ENCODE peak calls at places on chromosomes 13 and 19, in six cellular contexts. E, D, N, R, G and Y are unnamed samples.

GRCh38 chr13:20170931-20171330 is 10.1 kb upstream of the GJA3 start:
- DNase-seq in E (no peak), N (no peak), D (no peak), R (no peak), G (no peak), Y (no peak)

GRCh38 chr19:1026189-1027019 is at the start of gene CNN2:
- DNase-seq in R (peak), N (peak), E (peak), D (peak), G (peak), Y (peak)

GRCh38 chr13:32262165-32262564 is 53.0 kb downstream of the ZAR1L start:
- DNase-seq in E (no peak), R (no peak), N (no peak), D (no peak), G (no peak), Y (no peak)

GRCh38 chr19:43502419-43502976 is 2.0 kb downstream of the PHLDB3 start:
- DNase-seq in N (no peak), R (no peak), D (no peak), G (no peak), E (no peak), Y (no peak)

GRCh38 chr13:21849323-21849722 is 178.4 kb downstream of the FGF9 start:
- DNase-seq in E (no peak), D (no peak), G (peak), N (no peak), R (no peak), Y (peak)

GRCh38 chr13:71758823-71759222 is 108.2 kb downstream of the DACH1 start:
- DNase-seq in N (no peak), G (peak), E (no peak), D (no peak), R (no peak), Y (no peak)

GRCh38 chr13:62125451-62125850 is 709.8 kb upstream of the PCDH20 start:
- DNase-seq in G (no peak), N (no peak), E (no peak), D (no peak), R (no peak), Y (no peak)

GRCh38 chr13:75505966-75506365 is 24.0 kb upstream of the TBC1D4 start:
- DNase-seq in G (no peak), D (no peak), E (no peak), R (no peak), N (no peak), Y (no peak)

GRCh38 chr13:38866649-38867048 is 124.0 kb downstream of the STOML3 start:
- DNase-seq in D (no peak), E (no peak), R (no peak), N (no peak), G (no peak), Y (peak)

GRCh38 chr13:109203587-109203986 is 574.2 kb downstream of the MYO16 start:
- DNase-seq in R (no peak), N (no peak), D (no peak), E (no peak), G (no peak), Y (no peak)

GRCh38 chr13:92196566-92197256 is 798.3 kb downstream of the GPC5 start:
- DNase-seq in N (no peak), E (no peak), G (no peak), R (no peak), D (no peak), Y (no peak)

GRCh38 chr19:43470288-43470687 is 4.9 kb upstream of the LYPD3 start:
- DNase-seq in G (no peak), E (no peak), R (no peak), N (no peak), D (no peak), Y (no peak)

GRCh38 chr13:99258210-99258860 is at the start of gene GPR18:
- DNase-seq in G (no peak), N (no peak), E (no peak), R (no peak), D (no peak), Y (peak)

GRCh38 chr13:88031980-88032562 is 360.9 kb downstream of the SLITRK5 start:
- DNase-seq in N (no peak), E (no peak), R (no peak), D (no peak), G (no peak), Y (no peak)

GRCh38 chr19:14404322-14404721 is 14.8 kb downstream of the DDX39A start:
- DNase-seq in D (no peak), R (no peak), G (no peak), N (no peak), E (no peak), Y (no peak)

GRCh38 chr13:80214521-80214941 is 126.4 kb downstream of the SPRY2 start:
- DNase-seq in R (no peak), N (no peak), G (peak), E (no peak), D (no peak), Y (no peak)

GRCh38 chr13:34571716-34572115 is 370.4 kb upstream of the NBEA start:
- DNase-seq in D (no peak), N (no peak), G (no peak), E (no peak), R (no peak), Y (no peak)

GRCh38 chr13:87972568-87972967 is 301.4 kb downstream of the SLITRK5 start:
- DNase-seq in D (no peak), G (no peak), R (no peak), E (no peak), N (no peak), Y (no peak)

GRCh38 chr13:34357435-34358232 is 539.7 kb downstream of the RFC3 start:
- DNase-seq in R (peak), D (no peak), N (no peak), E (no peak), G (no peak), Y (no peak)

GRCh38 chr13:28755546-28755870 is 36.7 kb upstream of the SLC46A3 start:
- DNase-seq in R (no peak), D (no peak), G (no peak), E (no peak), N (no peak), Y (no peak)

GRCh38 chr13:35979378-35979911 is 151.7 kb downstream of the DCLK1 start:
- DNase-seq in R (peak), G (peak), D (peak), E (peak), N (peak), Y (no peak)

GRCh38 chr19:7993560-7993959 is 11.9 kb downstream of the ELAVL1 start:
- DNase-seq in R (no peak), D (no peak), G (no peak), N (no peak), E (peak), Y (no peak)

GRCh38 chr19:23957660-23958281 is 43.1 kb downstream of the ZNF726 start:
- DNase-seq in N (no peak), G (no peak), D (no peak), E (peak), R (no peak), Y (no peak)

GRCh38 chr19:58566989-58567388 is 6.1 kb downstream of the MZF1 start:
- DNase-seq in N (no peak), D (no peak), E (peak), R (no peak), G (no peak), Y (no peak)

GRCh38 chr19:1300744-1301490 is 15.2 kb downstream of the EFNA2 start:
- DNase-seq in G (no peak), D (no peak), N (no peak), E (no peak), R (no peak), Y (no peak)

GRCh38 chr19:51078104-51078503 is 4.6 kb downstream of the KLK14 start:
- DNase-seq in R (no peak), D (no peak), G (no peak), E (no peak), N (no peak), Y (no peak)

GRCh38 chr13:76884571-76885202 is 1.5 kb downstream of the KCTD12 start:
- DNase-seq in E (peak), G (peak), N (no peak), D (peak), R (no peak), Y (no peak)

GRCh38 chr13:48783181-48783630 is 129.5 kb downstream of the CYSLTR2 start:
- DNase-seq in D (peak), N (peak), R (peak), E (peak), G (peak), Y (no peak)

GRCh38 chr19:29370276-29370675 is 155.5 kb upstream of the VSTM2B start:
- DNase-seq in D (no peak), G (no peak), E (no peak), R (no peak), N (no peak), Y (no peak)

GRCh38 chr13:99484405-99484981 is 16.8 kb upstream of the TM9SF2 start:
- DNase-seq in D (no peak), G (no peak), E (no peak), N (no peak), R (no peak), Y (no peak)

GRCh38 chr19:30367001-30367400 is 5.2 kb upstream of the ZNF536 start:
- DNase-seq in G (no peak), N (no peak), E (peak), D (no peak), R (no peak), Y (no peak)

GRCh38 chr13:90690458-90691063 is 656.9 kb upstream of the MIR17HG start:
- DNase-seq in G (no peak), E (no peak), R (no peak), N (no peak), D (no peak), Y (no peak)

GRCh38 chr13:52851153-52851962 is 2.9 kb upstream of the PCDH8 start:
- DNase-seq in D (peak), E (peak), N (peak), R (peak), G (peak), Y (no peak)

GRCh38 chr19:35703343-35703742 is 1.0 kb upstream of the ZBTB32 start:
- DNase-seq in R (no peak), D (no peak), E (no peak), N (no peak), G (no peak), Y (no peak)

GRCh38 chr19:1106841-1107654 is 3.3 kb downstream of the GPX4 start:
- DNase-seq in D (peak), G (peak), N (no peak), R (no peak), E (peak), Y (no peak)

GRCh38 chr19:16571283-16571682 is 932 bp downstream of the SLC35E1 start:
- DNase-seq in D (no peak), R (no peak), E (peak), G (no peak), N (no peak), Y (peak)

GRCh38 chr13:41054212-41054877 is 7.0 kb upstream of the WBP4 start:
- DNase-seq in N (no peak), R (no peak), E (no peak), D (peak), G (peak), Y (peak)

GRCh38 chr19:39410620-39411005 is 1.9 kb upstream of the PLEKHG2 start:
- DNase-seq in R (no peak), E (no peak), D (peak), N (no peak), G (peak), Y (no peak)

GRCh38 chr13:44843403-44843802 is 145.9 kb downstream of the NUFIP1 start:
- DNase-seq in E (no peak), D (no peak), G (no peak), R (no peak), N (no peak), Y (no peak)

GRCh38 chr19:20035935-20036334 is 3.4 kb downstream of the ZNF682 start:
- DNase-seq in G (no peak), E (no peak), N (no peak), D (no peak), R (no peak), Y (no peak)

GRCh38 chr19:20039203-20039723 is at the start of gene ZNF682:
- DNase-seq in E (peak), R (peak), N (peak), D (peak), G (peak), Y (peak)

GRCh38 chr19:20038358-20039202 is 725 bp downstream of the ZNF682 start:
- DNase-seq in D (no peak), R (no peak), N (no peak), E (no peak), G (no peak), Y (peak)
- H3K4me3 ChIP-seq in D (peak), R (peak), N (peak), E (peak), G (peak), Y (peak)

GRCh38 chr13:51825165-51825592 is 19.8 kb downstream of the TMEM272 start:
- DNase-seq in G (no peak), R (no peak), E (no peak), N (no peak), D (no peak), Y (peak)
- H3K4me3 ChIP-seq in G (no peak), R (no peak), E (no peak), N (no peak), D (no peak), Y (peak)

DNA sequence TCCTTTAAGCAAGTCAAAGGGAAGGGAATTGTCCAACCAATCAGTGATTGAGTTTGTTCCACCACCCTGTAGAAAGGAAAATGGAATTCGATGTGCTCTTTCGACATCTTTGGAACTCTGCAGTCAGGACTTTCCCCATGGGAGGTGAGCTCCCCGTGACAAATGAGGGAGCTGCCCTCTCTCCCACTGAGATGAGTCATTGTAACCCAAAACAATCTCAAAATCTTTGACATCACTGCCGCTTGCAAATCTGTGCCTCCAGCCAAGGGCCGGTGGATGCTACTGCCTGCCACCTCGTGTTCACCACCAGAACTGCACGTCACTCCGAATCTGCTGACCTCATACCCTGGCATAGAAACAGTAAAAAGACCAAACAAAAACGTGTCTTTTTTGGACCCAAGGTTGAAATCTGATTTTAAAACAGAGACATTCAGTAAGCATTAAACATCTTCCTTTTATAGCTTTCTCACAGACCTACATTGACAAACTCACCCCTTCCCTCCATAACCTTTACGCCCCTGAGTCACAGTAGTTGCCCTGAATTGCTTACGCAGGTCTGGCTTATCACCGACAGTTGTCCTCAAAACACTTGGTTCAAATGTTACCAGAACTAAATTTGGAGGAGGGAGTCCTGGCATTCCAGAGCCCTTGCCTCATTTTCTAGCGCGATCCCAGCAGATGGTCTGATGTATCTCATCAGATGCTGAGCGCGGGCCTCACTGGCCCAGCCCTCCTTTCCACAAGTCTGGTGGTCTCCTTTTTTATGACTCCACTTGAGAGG is 105.2 kb downstream of the COL4A2 start:
- DNase-seq in N (peak), G (peak), E (peak), R (peak), D (peak), Y (peak)
- H3K4me3 ChIP-seq in N (peak), G (no peak), E (no peak), R (no peak), D (no peak), Y (no peak)

DNA sequence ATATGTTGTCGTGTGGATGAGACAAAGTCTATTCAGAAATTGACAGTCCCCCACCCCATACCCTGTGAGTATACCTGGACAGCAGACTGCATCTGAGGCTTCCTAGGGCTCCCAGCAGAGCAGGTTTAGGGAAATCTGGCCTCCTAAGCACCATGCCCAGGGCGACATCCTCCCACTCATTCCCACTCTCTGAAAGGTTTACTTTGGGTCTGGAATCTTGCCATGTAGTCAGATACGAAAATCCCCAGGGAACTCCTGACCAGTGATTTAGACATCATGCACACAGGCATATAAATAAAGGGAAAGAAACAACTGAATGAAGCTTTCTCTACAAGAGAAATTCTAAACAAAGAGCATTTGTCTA is 717 bp upstream of the NALCN start:
- DNase-seq in E (no peak), G (no peak), N (no peak), R (no peak), D (no peak), Y (no peak)
- H3K4me3 ChIP-seq in E (peak), G (no peak), N (peak), R (peak), D (no peak), Y (no peak)

DNA sequence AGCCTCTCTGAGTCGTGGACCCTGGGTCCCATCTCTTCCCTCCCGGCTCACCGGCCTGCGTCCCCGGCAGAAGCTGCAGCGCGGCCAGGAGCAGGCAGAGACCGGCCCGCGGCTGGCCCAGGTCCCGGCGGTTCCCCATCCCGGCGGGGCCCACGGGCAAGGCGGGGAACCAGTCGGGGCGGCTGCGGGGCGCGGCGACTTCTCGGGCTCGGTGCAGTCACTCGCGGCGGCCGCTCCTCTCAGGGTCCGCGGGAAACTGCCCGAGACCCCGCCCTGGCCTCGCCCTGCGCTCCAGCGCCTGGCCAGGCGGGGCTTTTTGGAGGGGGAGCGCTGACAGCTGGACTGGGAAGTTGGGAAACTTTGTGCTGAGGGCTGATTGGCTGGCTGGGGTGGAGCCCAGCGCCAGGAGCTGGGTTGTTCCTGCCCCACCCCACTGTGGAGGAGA is at the start of gene COL5A3:
- DNase-seq in R (peak), D (peak), G (no peak), N (peak), E (no peak), Y (no peak)
- H3K4me3 ChIP-seq in R (peak), D (peak), G (no peak), N (peak), E (peak), Y (no peak)

GRCh38 chr19:11248852-11249251 is 9.4 kb downstream of the ANGPTL8 start:
- DNase-seq in E (no peak), G (no peak), D (no peak), N (no peak), R (no peak), Y (no peak)

GRCh38 chr19:11247934-11248333 is 8.5 kb downstream of the ANGPTL8 start:
- DNase-seq in N (no peak), E (no peak), G (peak), D (no peak), R (no peak), Y (no peak)

GRCh38 chr19:11252665-11253355 is 9.5 kb downstream of the DOCK6 start:
- DNase-seq in D (no peak), R (no peak), N (no peak), G (no peak), E (no peak), Y (no peak)

GRCh38 chr19:11251650-11252314 is 10.5 kb downstream of the DOCK6 start:
- DNase-seq in R (no peak), D (no peak), N (no peak), E (no peak), G (peak), Y (no peak)

DNA sequence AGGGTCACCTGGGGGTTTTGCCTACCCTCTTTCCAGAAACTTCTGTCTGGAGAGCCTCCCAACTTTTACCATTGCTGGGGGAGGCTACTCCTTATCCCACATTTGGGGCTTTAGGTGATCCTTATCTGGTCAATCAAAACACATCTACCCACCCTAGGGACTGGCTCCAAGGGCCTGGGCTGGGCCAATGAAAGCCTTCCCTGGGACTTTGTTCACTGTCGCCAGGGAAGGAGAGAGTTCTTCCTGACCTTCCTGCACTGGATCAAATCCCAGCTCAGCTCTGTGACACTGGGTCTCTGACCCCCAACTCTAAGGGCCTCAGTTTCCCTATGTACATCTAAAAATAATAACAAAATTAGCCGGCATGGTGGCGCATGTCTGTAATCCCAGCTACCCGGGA is 11.1 kb downstream of the DOCK6 start:
- DNase-seq in R (no peak), E (no peak), D (no peak), G (no peak), N (no peak), Y (no peak)
- H3K4me3 ChIP-seq in R (no peak), E (no peak), D (no peak), G (no peak), N (no peak), Y (no peak)

DNA sequence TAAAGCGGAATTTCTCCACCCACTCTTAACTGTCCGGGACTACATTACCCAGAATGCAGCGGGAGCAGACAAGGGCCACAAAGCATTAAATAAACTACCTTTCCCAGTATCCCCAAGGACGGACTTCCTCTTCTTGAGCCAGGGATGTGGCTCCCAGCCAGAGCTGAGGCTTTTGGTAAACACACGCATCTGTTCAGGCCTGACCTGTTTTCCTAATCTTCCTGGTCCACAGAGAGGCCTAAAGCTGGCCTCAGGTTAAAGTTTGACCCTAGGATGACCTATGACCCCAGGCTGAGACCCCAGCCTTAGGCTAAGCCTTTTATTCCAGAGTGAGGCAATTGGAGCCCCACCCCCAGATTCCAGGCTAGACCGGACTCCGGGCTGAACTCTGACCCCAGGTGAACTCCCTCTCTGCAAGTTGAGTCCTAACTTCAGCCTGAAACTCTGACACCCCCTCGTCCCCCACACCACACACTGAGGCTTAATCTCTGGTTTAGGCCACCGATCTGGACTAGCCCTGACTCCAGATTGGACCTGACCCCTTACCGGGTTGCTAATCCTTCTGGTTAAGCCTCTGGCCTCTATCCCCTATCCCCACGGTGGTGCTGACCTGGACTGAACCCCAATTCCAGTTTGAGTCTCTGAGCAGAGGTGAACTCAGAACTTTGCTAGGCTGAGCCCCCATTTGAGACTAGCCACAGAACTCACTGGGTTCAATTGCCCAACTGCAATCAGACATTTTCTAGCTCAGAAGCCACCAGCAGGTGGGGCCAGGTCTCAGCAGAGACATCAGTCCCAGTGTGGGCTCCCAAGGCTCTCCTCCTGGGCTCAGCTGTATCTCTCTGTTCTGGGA is 719 bp upstream of the GPR108 start:
- DNase-seq in G (peak), R (peak), D (peak), E (peak), N (peak), Y (peak)
- H3K4me3 ChIP-seq in G (no peak), R (peak), D (no peak), E (no peak), N (peak), Y (peak)